ENCODE peak calls at places on chromosomes 1 and 21, in seven cellular contexts. Q, E, Z, V, H, J and M are unnamed samples.

GRCh38 chr1:110465038-110465813 is 14.3 kb downstream of the PROK1 start:
- DNase-seq in H (no peak), J (no peak), Q (no peak), V (no peak), Z (no peak), E (no peak), M (no peak)

GRCh38 chr1:227899141-227899819 is 48.5 kb downstream of the WNT9A start:
- DNase-seq in H (no peak), Q (no peak), J (no peak), Z (no peak), V (no peak), E (no peak), M (no peak)

GRCh38 chr1:41775961-41776585 is 142.6 kb downstream of the HIVEP3 start:
- DNase-seq in E (no peak), J (no peak), V (no peak), H (no peak), Z (no peak), Q (no peak), M (no peak)

GRCh38 chr1:47688631-47689296 is 250.9 kb downstream of the FOXD2 start:
- DNase-seq in E (no peak), V (no peak), H (no peak), Z (no peak), Q (no peak), J (no peak), M (no peak)

GRCh38 chr21:33971492-33972013 is 55.9 kb upstream of the ATP5PO start:
- DNase-seq in Z (peak), H (no peak), E (no peak), J (no peak), V (peak), Q (no peak), M (no peak)

GRCh38 chr1:214076341-214077035 is 88.7 kb downstream of the PROX1 start:
- DNase-seq in E (no peak), Q (no peak), V (no peak), H (no peak), J (no peak), Z (no peak), M (no peak)

GRCh38 chr1:16237343-16237830 is 404 bp upstream of the CPLANE2 start:
- DNase-seq in J (no peak), E (no peak), V (peak), H (peak), Z (no peak), Q (no peak), M (no peak)

GRCh38 chr1:114215426-114215825 is 61.8 kb upstream of the SYT6 start:
- DNase-seq in J (no peak), E (no peak), Z (no peak), Q (no peak), V (peak), H (no peak), M (no peak)

GRCh38 chr1:209404577-209404976 is 178.9 kb upstream of the CAMK1G start:
- DNase-seq in J (no peak), E (no peak), V (no peak), Q (no peak), Z (peak), H (no peak), M (no peak)

GRCh38 chr1:6241887-6242740 is 1.9 kb upstream of the HES3 start:
- DNase-seq in E (no peak), Q (no peak), J (no peak), V (peak), H (no peak), Z (no peak), M (no peak)

GRCh38 chr1:64963466-64963865 is 2.9 kb downstream of the JAK1 start:
- DNase-seq in V (no peak), J (no peak), Q (no peak), E (no peak), Z (no peak), H (no peak), M (no peak)

GRCh38 chr1:27413004-27413403 is 20.6 kb downstream of the GPR3 start:
- DNase-seq in Z (no peak), E (no peak), J (no peak), H (no peak), V (no peak), Q (no peak), M (no peak)

GRCh38 chr1:63575340-63575826 is 17.8 kb upstream of the PGM1 start:
- DNase-seq in Z (no peak), V (peak), J (no peak), H (peak), E (no peak), Q (no peak), M (no peak)

GRCh38 chr21:30257773-30258172 is 25.0 kb downstream of the KRTAP24-1 start:
- DNase-seq in Q (no peak), H (peak), E (no peak), J (no peak), Z (peak), V (peak), M (no peak)

GRCh38 chr1:31717341-31717740 is 13.5 kb upstream of the COL16A1 start:
- DNase-seq in H (no peak), J (no peak), Z (peak), E (no peak), Q (no peak), V (no peak), M (no peak)

GRCh38 chr1:54798769-54799641 is 2.1 kb downstream of the TTC22 start:
- DNase-seq in V (no peak), Q (peak), E (no peak), Z (peak), J (peak), H (no peak), M (peak)

GRCh38 chr1:226680653-226681052 is 58.4 kb downstream of the ITPKB start:
- DNase-seq in Q (no peak), H (no peak), J (no peak), E (no peak), Z (no peak), V (no peak), M (no peak)

GRCh38 chr1:40315795-40316594 is 1.1 kb downstream of the COL9A2 start:
- DNase-seq in Q (no peak), J (peak), Z (peak), E (no peak), H (no peak), V (no peak), M (peak)

GRCh38 chr1:2260917-2261316 is 32.8 kb downstream of the SKI start:
- DNase-seq in H (no peak), V (no peak), E (no peak), J (no peak), Z (no peak), Q (no peak), M (no peak)

GRCh38 chr21:38740131-38740530 is 65.6 kb upstream of the ETS2 start:
- DNase-seq in J (no peak), Q (no peak), H (no peak), Z (no peak), V (no peak), E (no peak), M (no peak)

GRCh38 chr1:205880923-205881322 is 31.0 kb upstream of the PM20D1 start:
- DNase-seq in H (no peak), Q (no peak), V (no peak), J (no peak), E (no peak), Z (no peak), M (no peak)